ENCODE peak calls at places on chromosomes 7 and 10, in seven cellular contexts. M, G, Q, T, Z, E and N are unnamed samples.
A peak's percentile ranks its signal among the peaks of the same experiment; 100 is the strongest.

GRCh38 chr7:106640368-106641141 is 20.4 kb downstream of the CCDC71L start:
- DNase-seq in M (no peak), G (no peak), Q (no peak), T (no peak), Z (no peak), E (peak; percentile 79), N (no peak)

GRCh38 chr10:103467391-103467790 is 8.7 kb upstream of the CALHM1 start:
- DNase-seq in M (no peak), G (no peak), Q (peak; percentile 51), T (no peak), Z (no peak), E (no peak), N (no peak)

GRCh38 chr7:46015107-46015868 is 94.2 kb upstream of the IGFBP3 start:
- DNase-seq in M (peak; percentile 79), G (no peak), Q (no peak), T (no peak), Z (peak; percentile 53), E (no peak), N (peak; percentile 93)

GRCh38 chr7:149196705-149197171 is 1.4 kb downstream of the ZNF282 start:
- DNase-seq in M (no peak), G (no peak), Q (peak; percentile 36), T (no peak), Z (peak; percentile 68), E (no peak), N (no peak)

GRCh38 chr10:114309111-114309651 is 70.1 kb downstream of the VWA2 start:
- DNase-seq in M (no peak), G (no peak), Q (no peak), T (no peak), Z (no peak), E (peak; percentile 38), N (no peak)

GRCh38 chr10:113705344-113705878 is 25.7 kb downstream of the CASP7 start:
- DNase-seq in M (no peak), G (no peak), Q (no peak), T (no peak), Z (no peak), E (no peak), N (no peak)

GRCh38 chr7:45917658-45918057 is 3.4 kb downstream of the IGFBP3 start:
- DNase-seq in M (peak; percentile 96), G (no peak), Q (peak; percentile 67), T (no peak), Z (peak; percentile 86), E (peak; percentile 74), N (peak; percentile 39)

GRCh38 chr10:112732277-112732891 is 217.7 kb upstream of the TCF7L2 start:
- DNase-seq in M (peak; percentile 46), G (no peak), Q (peak; percentile 1), T (no peak), Z (no peak), E (no peak), N (no peak)

GRCh38 chr7:139758388-139758787 is 19.4 kb downstream of the HIPK2 start:
- DNase-seq in M (no peak), G (no peak), Q (no peak), T (no peak), Z (peak; percentile 34), E (no peak), N (no peak)

GRCh38 chr10:110479710-110480109 is 18.0 kb upstream of the DUSP5 start:
- DNase-seq in M (no peak), G (no peak), Q (no peak), T (no peak), Z (no peak), E (no peak), N (no peak)

GRCh38 chr10:44994752-44995530 is 5.8 kb upstream of the ZNF22 start:
- DNase-seq in M (peak; percentile 41), G (no peak), Q (no peak), T (no peak), Z (no peak), E (no peak), N (no peak)

GRCh38 chr7:18590744-18591340 is 95.3 kb downstream of the HDAC9 start:
- DNase-seq in M (no peak), G (peak; percentile 19), Q (peak; percentile 43), T (no peak), Z (no peak), E (peak; percentile 82), N (peak; percentile 30)

GRCh38 chr10:122490786-122491680 is 29.7 kb downstream of the HTRA1 start:
- DNase-seq in M (no peak), G (no peak), Q (no peak), T (no peak), Z (no peak), E (no peak), N (peak; percentile 8)

GRCh38 chr7:2110586-2111396 is 122.0 kb downstream of the MAD1L1 start:
- DNase-seq in M (no peak), G (no peak), Q (no peak), T (no peak), Z (no peak), E (peak; percentile 13), N (no peak)

GRCh38 chr10:47261121-47261520 is 38.9 kb upstream of the GDF10 start:
- DNase-seq in M (peak; percentile 22), G (no peak), Q (peak; percentile 88), T (no peak), Z (no peak), E (no peak), N (peak; percentile 82)

GRCh38 chr7:2248984-2249694 is 7.1 kb downstream of the NUDT1 start:
- DNase-seq in M (no peak), G (peak; percentile 89), Q (no peak), T (peak; percentile 89), Z (no peak), E (peak; percentile 90), N (no peak)

GRCh38 chr10:14543048-14543903 is 212.6 kb upstream of the FRMD4A start:
- DNase-seq in M (no peak), G (no peak), Q (no peak), T (no peak), Z (no peak), E (peak; percentile 82), N (no peak)

GRCh38 chr7:4270268-4270667 is 411.8 kb upstream of the FOXK1 start:
- DNase-seq in M (peak; percentile 27), G (no peak), Q (no peak), T (no peak), Z (no peak), E (no peak), N (no peak)

GRCh38 chr10:88879754-88880286 is at the start of gene STAMBPL1:
- DNase-seq in M (no peak), G (no peak), Q (peak; percentile 88), T (no peak), Z (peak; percentile 7), E (no peak), N (peak; percentile 87)

GRCh38 chr10:131017566-131018285 is 293.8 kb downstream of the TCERG1L start:
- DNase-seq in M (no peak), G (no peak), Q (no peak), T (no peak), Z (no peak), E (no peak), N (no peak)

GRCh38 chr10:18683427-18683826 is 24.2 kb downstream of the ARL5B start:
- DNase-seq in M (no peak), G (no peak), Q (no peak), T (no peak), Z (no peak), E (peak; percentile 91), N (no peak)

GRCh38 chr10:35667971-35668370 is 25.9 kb upstream of the FZD8 start:
- DNase-seq in M (no peak), G (no peak), Q (no peak), T (no peak), Z (no peak), E (no peak), N (no peak)

GRCh38 chr7:53596230-53596629 is 560.8 kb downstream of the POM121L12 start:
- DNase-seq in M (no peak), G (no peak), Q (no peak), T (no peak), Z (peak; percentile 14), E (no peak), N (no peak)

GRCh38 chr7:151759591-151760042 is 117.3 kb downstream of the PRKAG2 start:
- DNase-seq in M (peak; percentile 81), G (no peak), Q (peak; percentile 62), T (no peak), Z (peak; percentile 91), E (peak; percentile 70), N (peak; percentile 49)

GRCh38 chr7:108201766-108202165 is 71.6 kb upstream of the LAMB4 start:
- DNase-seq in M (no peak), G (no peak), Q (no peak), T (no peak), Z (no peak), E (no peak), N (no peak)

GRCh38 chr10:17882557-17882956 is 69.2 kb upstream of the SLC39A12 start:
- DNase-seq in M (no peak), G (no peak), Q (no peak), T (no peak), Z (no peak), E (peak; percentile 40), N (no peak)

DNA sequence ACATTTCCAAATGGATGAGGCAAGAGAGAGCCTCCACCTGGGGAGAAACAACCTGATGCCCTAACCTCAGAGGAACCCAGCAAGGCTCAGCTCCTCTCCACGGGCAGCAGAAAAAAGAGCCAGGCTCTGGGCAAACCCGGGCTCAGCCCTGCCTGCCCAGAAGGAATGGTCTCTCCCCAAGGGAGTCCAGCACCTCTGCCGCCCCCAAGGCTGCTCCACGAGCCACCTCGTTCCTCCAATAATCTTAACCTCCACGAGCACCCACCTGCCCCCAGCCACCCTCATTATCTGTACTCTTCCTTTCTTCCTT is 154.2 kb downstream of the GRID1 start:
- DNase-seq in M (no peak), G (no peak), Q (no peak), T (no peak), Z (no peak), E (no peak), N (no peak)
- H3K4me3 ChIP-seq in M (no peak overlapping the region), G (no peak overlapping the region), Q (no peak overlapping the region), T (no peak overlapping the region), Z (no peak overlapping the region), E (no peak overlapping the region), N (no peak overlapping the region)

GRCh38 chr7:121000091-121000983 is 11.8 kb downstream of the CPED1 start:
- DNase-seq in M (no peak), G (no peak), Q (no peak), T (no peak), Z (no peak), E (peak; percentile 80), N (no peak)
- H3K4me3 ChIP-seq in M (no peak overlapping the region), G (peak overlapping the region; percentile 23), Q (no peak overlapping the region), T (no peak overlapping the region), Z (no peak overlapping the region), E (peak overlapping the region; percentile 39), N (no peak overlapping the region)

GRCh38 chr7:135755351-135755753 is 6.7 kb upstream of the FAM180A start:
- DNase-seq in M (no peak), G (no peak), Q (no peak), T (no peak), Z (no peak), E (peak; percentile 32), N (no peak)
- H3K4me3 ChIP-seq in M (no peak overlapping the region), G (no peak overlapping the region), Q (no peak overlapping the region), T (no peak overlapping the region), Z (no peak overlapping the region), E (no peak overlapping the region), N (no peak overlapping the region)

GRCh38 chr7:101302641-101303101 is 18.9 kb downstream of the IFT22 start:
- DNase-seq in M (peak; percentile 70), G (no peak), Q (no peak), T (no peak), Z (no peak), E (no peak), N (no peak)

GRCh38 chr7:101306307-101306706 is 15.3 kb downstream of the IFT22 start:
- DNase-seq in M (no peak), G (no peak), Q (no peak), T (no peak), Z (no peak), E (no peak), N (no peak)

GRCh38 chr7:101303102-101303701 is 18.4 kb downstream of the IFT22 start:
- DNase-seq in M (peak; percentile 69), G (no peak), Q (no peak), T (no peak), Z (peak; percentile 60), E (no peak), N (no peak)

GRCh38 chr7:101308245-101309085 is 13.1 kb downstream of the IFT22 start:
- DNase-seq in M (peak; percentile 89), G (no peak), Q (no peak), T (no peak), Z (peak; percentile 93), E (peak; percentile 30), N (no peak)
- H3K4me3 ChIP-seq in M (peak overlapping the region; percentile 80), G (peak overlapping the region; percentile 52), Q (no peak overlapping the region), T (peak overlapping the region; percentile 42), Z (peak overlapping the region; percentile 96), E (peak overlapping the region; percentile 54), N (no peak overlapping the region)